ENCODE peak calls at places on chromosomes 7 and 10, in four cellular contexts. V is neuronal stem cell, K is H1, G is IMR-90. S is an unnamed sample.

GRCh38 chr10:33155720-33156638 is 178.5 kb downstream of the NRP1 start:
- DNase-seq in G (peak), V (no peak), K (no peak), S (no peak)

GRCh38 chr7:24718977-24719491 is 38.2 kb downstream of the GSDME start:
- DNase-seq in G (no peak), K (no peak), V (no peak), S (no peak)

GRCh38 chr10:32153931-32154330 is 97.7 kb upstream of the KIF5B start:
- DNase-seq in G (no peak), V (no peak), K (no peak), S (no peak)

GRCh38 chr10:55091691-55092328 is 290.8 kb upstream of the PCDH15 start:
- DNase-seq in G (peak), V (no peak), K (no peak), S (peak)

GRCh38 chr10:32149257-32149955 is 93.2 kb upstream of the KIF5B start:
- DNase-seq in G (peak), V (no peak), K (no peak), S (peak)

GRCh38 chr10:5196613-5197234 is at the start of gene AKR1C4:
- DNase-seq in V (no peak), G (no peak), K (no peak), S (no peak)

GRCh38 chr10:13956826-13957225 is 370.1 kb downstream of the PRPF18 start:
- DNase-seq in V (no peak), K (no peak), G (peak), S (peak)

GRCh38 chr10:44696496-44696895 is 214.6 kb upstream of the TMEM72 start:
- DNase-seq in G (peak), K (no peak), V (no peak), S (no peak)

GRCh38 chr7:50587737-50588136 is 22.5 kb upstream of the DDC start:
- DNase-seq in K (no peak), V (no peak), G (no peak), S (no peak)

GRCh38 chr7:24580283-24580946 is 7.2 kb downstream of the PALS2 start:
- DNase-seq in V (no peak), K (no peak), G (peak), S (no peak)

GRCh38 chr7:127396184-127396583 is 3.7 kb upstream of the ZNF800 start:
- DNase-seq in K (no peak), G (no peak), V (no peak), S (peak)

GRCh38 chr10:60182691-60183090 is 207.0 kb downstream of the ANK3 start:
- DNase-seq in G (peak), V (no peak), K (no peak), S (no peak)

GRCh38 chr7:66957595-66958290 is 36.7 kb downstream of the TMEM248 start:
- DNase-seq in V (no peak), G (no peak), K (no peak), S (no peak)

GRCh38 chr10:107971973-107972372 is 807.5 kb upstream of the SORCS1 start:
- DNase-seq in V (no peak), G (no peak), K (no peak), S (peak)

GRCh38 chr10:75654171-75654772 is 222.8 kb downstream of the LRMDA start:
- DNase-seq in V (no peak), G (no peak), K (no peak), S (no peak)

GRCh38 chr7:152761116-152761748 is 1.7 kb downstream of the ACTR3B start:
- DNase-seq in K (no peak), V (no peak), G (peak), S (peak)

GRCh38 chr10:44295619-44296222 is 89.2 kb downstream of the CXCL12 start:
- DNase-seq in K (no peak), V (no peak), G (peak), S (no peak)

GRCh38 chr7:29344334-29344978 is 149.9 kb downstream of the CHN2 start:
- DNase-seq in G (no peak), V (no peak), K (no peak), S (no peak)

GRCh38 chr7:4797858-4798705 is 22.7 kb downstream of the AP5Z1 start:
- DNase-seq in V (peak), G (peak), K (no peak), S (peak)

GRCh38 chr7:38855867-38856266 is 53.1 kb downstream of the VPS41 start:
- DNase-seq in K (no peak), G (no peak), V (no peak), S (peak)

GRCh38 chr7:47580811-47581331 is 1.0 kb downstream of the TNS3 start:
- DNase-seq in V (no peak), G (peak), K (no peak), S (no peak)

GRCh38 chr7:120990468-120991118 is 2.1 kb downstream of the CPED1 start:
- DNase-seq in G (peak), V (no peak), K (no peak), S (no peak)

GRCh38 chr10:4283841-4284610 is 499.0 kb upstream of the KLF6 start:
- DNase-seq in G (peak), K (no peak), V (no peak), S (no peak)

GRCh38 chr10:124281666-124282065 is 137.1 kb downstream of the OAT start:
- DNase-seq in K (no peak), V (no peak), G (no peak), S (no peak)

GRCh38 chr10:90587081-90587491 is 270.8 kb downstream of the HTR7 start:
- DNase-seq in K (no peak), G (peak), V (no peak), S (no peak)

GRCh38 chr10:114638874-114639625 is 19.0 kb downstream of the ABLIM1 start:
- DNase-seq in V (no peak), G (peak), K (no peak), S (no peak)

GRCh38 chr10:124647421-124648130 is 96.6 kb downstream of the FAM53B start:
- DNase-seq in G (peak), K (no peak), V (no peak), S (no peak)

GRCh38 chr10:126207313-126207771 is 180.9 kb downstream of the ADAM12 start:
- DNase-seq in G (peak), K (no peak), V (no peak), S (no peak)

GRCh38 chr7:90453931-90454330 is 15.5 kb upstream of the PTTG1IP2 start:
- DNase-seq in V (no peak), K (no peak), G (no peak), S (no peak)

GRCh38 chr10:21405981-21406380 is 119.5 kb downstream of the SKIDA1 start:
- DNase-seq in G (no peak), V (no peak), K (no peak), S (no peak)

GRCh38 chr7:32587431-32587948 is 92.2 kb downstream of the AVL9 start:
- DNase-seq in G (peak), K (no peak), V (no peak), S (peak)

GRCh38 chr7:157021071-157021891 is 10.8 kb upstream of the MNX1 start:
- DNase-seq in G (no peak), K (no peak), V (no peak), S (no peak)

GRCh38 chr10:124236818-124237217 is 143.4 kb upstream of the CHST15 start:
- DNase-seq in K (no peak), G (no peak), V (no peak), S (no peak)

GRCh38 chr10:82942572-82943091 is 1067.6 kb downstream of the NRG3 start:
- DNase-seq in V (no peak), G (no peak), K (no peak), S (no peak)

GRCh38 chr7:144384071-144384470 is 19.4 kb downstream of the NOBOX start:
- DNase-seq in V (no peak), G (no peak), K (no peak), S (peak)

GRCh38 chr7:13291010-13291409 is 603.6 kb downstream of the ARL4A start:
- DNase-seq in K (no peak), V (no peak), G (no peak), S (no peak)

GRCh38 chr7:101108961-101109360 is 17.9 kb upstream of the SERPINE1 start:
- DNase-seq in G (no peak), K (no peak), V (no peak), S (peak)

GRCh38 chr7:101106387-101106786 is 20.5 kb upstream of the SERPINE1 start:
- DNase-seq in V (no peak), G (no peak), K (no peak), S (no peak)

GRCh38 chr7:101111261-101111660 is 15.6 kb upstream of the SERPINE1 start:
- DNase-seq in G (no peak), K (no peak), V (no peak), S (peak)

GRCh38 chr7:101109368-101109767 is 17.5 kb upstream of the SERPINE1 start:
- DNase-seq in K (no peak), G (no peak), V (no peak), S (no peak)

GRCh38 chr7:101108330-101108857 is 18.5 kb upstream of the SERPINE1 start:
- DNase-seq in V (peak), K (no peak), G (no peak), S (peak)
- H4K91ac ChIP-seq in V (no peak), K (no peak), G (peak), S (no peak)

GRCh38 chr10:102919237-102919959 is 1.3 kb downstream of the CNNM2 start:
- DNase-seq in V (peak), G (peak), K (no peak), S (peak)
- H3K23ac ChIP-seq in V (peak), G (peak), K (no peak), S (no peak)

GRCh38 chr7:142855756-142856564 is 1.1 kb downstream of the EPHB6 start:
- DNase-seq in K (no peak), G (no peak), V (no peak), S (no peak)

GRCh38 chr7:142853739-142854504 is 954 bp upstream of the EPHB6 start:
- DNase-seq in G (peak), V (peak), K (peak), S (peak)

GRCh38 chr7:142855401-142855743 is 496 bp downstream of the EPHB6 start:
- DNase-seq in G (no peak), K (no peak), V (no peak), S (no peak)

GRCh38 chr7:142856565-142857245 is 1.8 kb downstream of the EPHB6 start:
- DNase-seq in G (no peak), K (no peak), V (no peak), S (no peak)

GRCh38 chr7:142854505-142855400 is at the start of gene EPHB6:
- DNase-seq in G (peak), V (peak), K (no peak), S (peak)
- H2BK120ac ChIP-seq in G (no peak), V (no peak), K (no peak), S (peak)

GRCh38 chr7:16913643-16914042 is 31.9 kb upstream of the AGR3 start:
- DNase-seq in K (no peak), G (no peak), V (no peak), S (no peak)
- H4K91ac ChIP-seq in K (no peak), G (no peak), V (no peak), S (peak)

GRCh38 chr10:29032229-29032628 is 256.6 kb upstream of the LYZL1 start:
- DNase-seq in V (no peak), K (no peak), G (no peak), S (peak)
- H3K23ac ChIP-seq in V (no peak), K (no peak), G (no peak), S (no peak)

DNA sequence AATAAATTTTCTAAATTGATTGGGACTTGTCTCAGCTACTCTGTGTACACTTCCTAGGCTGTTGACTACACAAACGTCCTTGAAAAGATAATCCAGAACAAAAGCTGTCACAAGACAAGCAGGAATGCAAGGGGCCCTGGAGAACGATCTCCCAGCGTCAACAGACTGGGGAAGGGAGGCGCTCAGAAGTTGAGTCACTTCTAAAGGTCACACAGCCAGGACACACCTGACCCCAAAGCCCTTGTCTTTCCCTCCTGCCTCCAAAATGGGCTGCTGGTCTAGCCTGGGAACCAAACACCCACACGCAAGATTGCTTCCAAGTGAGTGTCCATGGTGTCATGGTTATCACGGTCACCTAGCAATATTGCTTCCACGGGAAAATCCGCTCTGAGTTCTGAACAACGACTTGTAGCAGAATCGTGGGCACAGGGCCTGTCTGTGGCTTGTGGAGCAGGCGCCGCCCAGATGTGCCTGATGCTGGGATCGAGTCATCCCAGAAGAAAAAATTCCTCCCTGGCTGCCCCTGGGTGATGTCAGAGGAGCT is 49.8 kb downstream of the SPOCK2 start:
- DNase-seq in G (peak), V (no peak), K (no peak), S (no peak)
- H2BK120ac ChIP-seq in G (no peak), V (no peak), K (no peak), S (peak)

GRCh38 chr7:6577369-6578113 is at the start of gene ZDHHC4:
- DNase-seq in V (peak), K (peak), G (peak), S (peak)
- H4K91ac ChIP-seq in V (no peak), K (peak), G (peak), S (peak)

GRCh38 chr10:100736144-100736808 is 9.1 kb upstream of the PAX2 start:
- DNase-seq in K (no peak), G (no peak), V (no peak), S (no peak)
- H3K23ac ChIP-seq in K (no peak), G (no peak), V (peak), S (no peak)

GRCh38 chr10:87750001-87750651 is 67.9 kb downstream of the ATAD1 start:
- DNase-seq in K (no peak), G (peak), V (no peak), S (no peak)

GRCh38 chr10:87750817-87751216 is 67.2 kb downstream of the ATAD1 start:
- DNase-seq in G (no peak), V (no peak), K (no peak), S (no peak)

GRCh38 chr10:87751274-87751673 is 66.8 kb downstream of the ATAD1 start:
- DNase-seq in V (no peak), K (no peak), G (no peak), S (no peak)

GRCh38 chr10:87753995-87754866 is 63.8 kb downstream of the ATAD1 start:
- DNase-seq in K (no peak), G (no peak), V (no peak), S (no peak)

GRCh38 chr10:87752571-87752970 is 65.5 kb downstream of the ATAD1 start:
- DNase-seq in V (no peak), G (peak), K (no peak), S (no peak)
- H2BK120ac ChIP-seq in V (no peak), G (no peak), K (no peak), S (no peak)